ENCODE peak calls at places on chromosomes 13 and 19, in eight cellular contexts. I, K, L, U, A, M, Q and F are unnamed samples. For H3K4me1, the result is how much of the 10 kb centered on the place peaks cover.

GRCh38 chr13:23901365-23901764 is 4.1 kb upstream of the C1QTNF9B start:
- DNase-seq in I (no peak), K (peak), L (no peak), U (no peak), A (no peak), M (no peak), Q (no peak), F (no peak)

GRCh38 chr13:25963681-25964080 is 88.1 kb downstream of the SHISA2 start:
- DNase-seq in I (no peak), K (no peak), L (no peak), U (no peak), A (no peak), M (no peak), Q (no peak), F (no peak)

GRCh38 chr13:97851269-97851668 is 102.2 kb upstream of the IPO5 start:
- DNase-seq in I (no peak), K (no peak), L (no peak), U (no peak), A (no peak), M (no peak), Q (no peak), F (no peak)

GRCh38 chr13:34894756-34895155 is 47.3 kb upstream of the NBEA start:
- DNase-seq in I (no peak), K (no peak), L (no peak), U (no peak), A (no peak), M (no peak), Q (no peak), F (no peak)

GRCh38 chr13:63048648-63049047 is 1633.0 kb upstream of the PCDH20 start:
- DNase-seq in I (no peak), K (no peak), L (no peak), U (no peak), A (no peak), M (no peak), Q (no peak), F (no peak)

GRCh38 chr13:112931028-112931934 is 37.7 kb upstream of the MCF2L start:
- DNase-seq in I (no peak), K (peak), L (peak), U (peak), A (no peak), M (no peak), Q (no peak), F (no peak)

GRCh38 chr13:43303040-43303729 is 279.8 kb downstream of the DNAJC15 start:
- DNase-seq in I (no peak), K (peak), L (peak), U (peak), A (no peak), M (peak), Q (peak), F (peak)

GRCh38 chr19:49497047-49497789 is 984 bp downstream of the RPS11 start:
- DNase-seq in I (no peak), K (no peak), L (peak), U (peak), A (no peak), M (peak), Q (peak), F (peak)

GRCh38 chr13:80825276-80825675 is 484.4 kb upstream of the SPRY2 start:
- DNase-seq in I (no peak), K (no peak), L (no peak), U (no peak), A (no peak), M (no peak), Q (no peak), F (no peak)
- TF ChIP-seq CTCF in I (no peak), K (no peak), L (no peak), U (no peak), A (no peak), M (no peak), Q (no peak), F (no peak)

DNA sequence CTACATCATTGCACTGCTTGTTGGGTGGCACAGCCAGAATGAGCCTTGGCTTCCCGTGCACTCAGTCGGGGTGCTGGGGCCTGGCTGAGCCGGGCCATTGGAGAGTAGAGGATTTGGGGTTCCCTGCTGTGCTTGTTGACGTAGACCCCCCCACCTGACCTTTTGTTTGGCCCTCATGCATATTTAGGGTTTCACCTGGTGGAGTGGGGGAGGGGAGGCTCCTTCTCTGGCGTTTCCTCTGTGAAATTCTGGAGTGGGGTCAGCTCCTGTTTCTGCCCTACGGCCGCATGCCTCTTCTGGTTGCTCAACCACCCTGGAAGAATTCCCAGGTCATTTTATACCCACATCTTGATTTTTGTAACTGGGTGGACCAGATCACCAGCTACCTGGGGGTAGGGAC is 82.8 kb downstream of the SIPA1L3 start:
- DNase-seq in I (no peak), K (no peak), L (no peak), U (no peak), A (no peak), M (no peak), Q (no peak), F (no peak)
- H3K4me1 ChIP-seq in I (under half), K (under half), L (under half), U (under half), A (under half), M (under half), Q (under half), F (under half)

DNA sequence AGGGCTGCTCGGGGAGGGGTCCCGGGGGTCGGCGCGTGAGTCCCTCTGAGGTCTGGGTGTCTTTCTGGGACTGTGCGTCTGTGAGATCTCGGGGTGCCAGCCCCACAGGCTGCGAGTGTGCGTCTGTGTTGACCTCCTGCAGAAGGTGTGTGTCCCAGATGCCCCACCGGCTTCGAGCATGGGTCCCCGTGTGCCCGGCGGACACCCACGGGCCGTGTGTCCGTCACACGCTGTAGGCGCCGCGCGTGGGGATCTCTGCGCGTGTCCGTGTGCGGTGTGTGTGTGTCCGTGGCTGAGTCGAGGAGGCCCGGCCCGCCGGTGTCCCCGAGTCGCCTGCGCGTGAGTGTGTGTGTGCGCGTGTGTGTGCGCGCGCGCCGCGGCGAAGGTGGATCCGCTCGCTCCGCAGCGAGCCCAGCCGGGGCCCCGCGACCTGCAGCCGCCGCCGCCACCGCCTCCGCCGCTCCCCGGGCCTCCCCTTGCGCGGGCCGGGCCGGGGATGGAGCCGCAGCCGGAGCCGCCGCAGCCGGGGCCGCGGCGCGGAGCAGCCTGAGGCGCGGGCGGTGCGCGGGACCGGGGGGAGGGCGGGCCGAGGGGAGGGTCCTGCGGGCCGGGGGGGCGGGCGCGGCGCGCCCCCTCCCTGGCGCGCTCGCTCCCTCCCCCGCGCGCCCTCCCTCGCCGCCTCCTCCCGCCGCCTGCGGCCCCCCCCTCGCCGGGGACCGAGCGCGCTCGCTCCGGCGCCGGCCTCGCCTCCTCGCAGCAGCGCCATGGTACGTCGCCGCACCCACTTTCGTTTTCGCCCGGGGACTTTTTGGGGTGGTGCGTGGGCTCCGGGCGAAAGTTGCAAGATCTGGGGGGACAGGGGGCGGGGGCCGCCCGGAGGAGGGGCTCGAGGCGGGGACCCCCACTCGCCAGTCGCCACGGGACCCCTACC is 7.2 kb upstream of the NFIC start:
- DNase-seq in I (no peak), K (no peak), L (peak), U (peak), A (no peak), M (peak), Q (peak), F (peak)
- H3K4me3 ChIP-seq in I (peak), K (peak), L (peak), U (peak), A (peak), M (peak), Q (peak), F (peak)

DNA sequence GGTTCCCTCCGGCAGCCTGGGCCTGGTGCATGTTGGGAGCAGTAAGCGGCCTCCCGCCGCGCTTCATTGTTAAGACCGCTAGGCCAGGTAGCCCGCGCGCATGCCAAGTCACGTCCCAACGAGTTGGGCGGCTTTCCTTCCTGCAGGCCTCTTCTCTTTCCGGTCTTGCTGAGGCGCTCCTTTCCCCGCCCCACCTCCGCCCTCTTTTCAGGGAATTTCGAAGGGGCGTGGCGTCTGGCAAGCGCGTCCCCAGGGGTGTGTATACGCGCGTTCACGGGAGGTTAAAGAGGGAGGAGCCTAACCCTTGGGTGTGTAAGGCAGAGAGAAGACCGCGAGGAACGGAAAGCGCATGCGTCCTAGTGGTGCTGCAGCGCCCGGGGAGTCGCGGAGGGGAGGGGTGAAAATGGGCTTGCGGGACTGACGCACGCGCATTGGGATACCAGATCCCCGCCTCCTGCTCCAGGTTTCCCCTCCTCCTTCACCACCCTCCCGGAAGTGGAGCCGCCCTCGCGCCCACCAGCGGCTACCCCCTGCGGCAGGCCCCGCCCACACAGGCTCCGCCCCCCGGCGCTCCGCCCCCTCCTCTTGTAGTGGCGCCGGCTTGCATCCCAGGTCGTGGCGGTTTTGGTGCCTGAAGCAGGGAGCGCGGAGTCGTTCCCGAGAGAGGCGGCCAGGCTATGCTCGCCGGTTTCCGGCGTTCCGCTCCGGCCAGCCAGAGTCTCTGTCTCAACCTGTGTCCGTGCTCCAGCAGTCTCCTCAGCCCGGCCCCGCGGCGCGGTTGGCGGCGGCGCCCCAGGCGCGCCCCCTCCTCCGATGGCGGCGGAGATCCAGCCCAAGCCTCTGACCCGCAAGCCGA is at the start of gene WDFY2:
- DNase-seq in I (peak), K (peak), L (peak), U (peak), A (peak), M (peak), Q (peak), F (peak)
- TF ChIP-seq CTCF in I (peak), K (no peak), L (no peak), U (no peak), A (no peak), M (peak), Q (peak), F (no peak)

DNA sequence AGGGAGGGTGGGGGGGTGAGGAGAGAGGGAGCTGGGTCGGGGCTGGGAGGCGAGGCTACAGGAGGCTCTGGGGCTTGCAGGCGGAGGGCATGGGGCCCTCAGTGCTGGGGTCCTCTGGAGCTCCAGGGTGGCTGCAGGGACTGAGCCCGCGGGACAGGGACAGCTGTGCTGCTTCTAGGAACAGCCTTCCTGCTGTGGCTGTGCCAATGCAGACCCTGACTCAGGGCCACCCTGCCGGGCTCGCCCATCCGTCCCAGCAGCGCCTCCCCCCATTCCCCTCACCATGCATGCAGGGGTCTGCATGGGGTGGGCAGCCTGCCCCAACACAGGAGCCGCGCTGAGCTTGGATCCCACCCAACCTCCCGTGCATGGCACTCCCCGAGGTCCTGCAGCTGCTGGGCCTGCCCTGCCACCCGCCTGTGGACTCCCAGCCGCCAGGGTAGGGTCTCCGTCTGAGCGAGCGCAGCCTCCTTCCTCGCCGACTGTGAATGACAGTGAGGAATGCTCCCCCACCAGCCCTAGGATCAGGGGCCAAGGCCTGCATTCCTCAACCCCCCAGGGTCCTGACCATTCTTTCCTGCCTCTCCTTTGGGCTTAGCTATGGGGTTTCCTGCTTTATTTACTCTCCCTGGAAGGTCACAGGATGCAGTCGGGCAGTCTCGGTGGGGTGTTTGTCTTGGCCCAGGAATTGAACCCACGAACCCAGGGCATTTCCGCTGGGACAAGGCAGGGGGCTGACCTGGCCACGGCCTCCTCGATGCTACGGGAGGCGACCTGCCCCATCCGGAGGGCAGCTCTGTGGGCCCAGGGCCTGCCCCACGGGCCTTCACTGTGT is 23.4 kb downstream of the CEBPG start:
- DNase-seq in I (peak), K (no peak), L (no peak), U (no peak), A (no peak), M (peak), Q (peak), F (no peak)
- H3K4me1 ChIP-seq in I (under half), K (under half), L (under half), U (under half), A (under half), M (half or more), Q (half or more), F (under half)

DNA sequence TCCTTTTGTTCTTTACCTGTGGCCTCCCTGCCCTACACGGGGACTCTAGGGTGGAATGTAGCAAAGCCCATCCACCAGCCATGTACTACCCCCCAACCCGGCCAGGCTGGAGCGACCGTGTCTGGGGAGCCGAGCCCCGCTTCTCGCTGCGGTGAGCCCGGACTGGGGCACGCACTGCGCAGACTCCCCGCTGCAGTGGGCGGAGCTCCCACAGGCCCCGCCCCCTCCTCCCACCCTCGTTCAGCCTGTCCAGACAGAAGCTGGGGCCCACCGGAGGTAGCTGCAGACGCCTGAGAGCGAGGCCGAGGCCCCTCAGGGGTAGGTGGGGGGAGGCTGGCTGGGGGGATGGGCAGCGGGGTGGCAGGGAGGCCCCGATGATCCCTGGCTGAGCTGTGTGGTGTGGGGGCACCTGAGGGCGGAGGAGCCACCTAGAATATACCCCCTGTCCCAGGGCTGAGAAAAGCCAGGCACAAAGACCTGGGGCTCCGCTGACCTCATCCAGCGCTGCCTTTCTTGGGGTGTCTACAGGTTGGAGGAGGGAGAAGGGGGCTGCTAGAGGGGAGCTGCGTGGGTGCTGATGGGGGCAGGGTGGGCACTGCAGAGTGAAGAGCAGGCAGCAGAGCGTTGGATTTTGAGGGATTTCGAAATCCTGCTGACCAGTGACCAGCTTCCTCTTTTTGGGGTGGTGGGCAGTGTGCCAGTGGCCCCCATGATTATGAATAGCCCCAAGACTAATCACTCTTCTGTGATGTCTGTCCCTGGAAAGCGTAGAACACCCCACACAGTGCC is 17.3 kb downstream of the PLD3 start:
- DNase-seq in I (no peak), K (peak), L (peak), U (peak), A (peak), M (peak), Q (peak), F (peak)
- H3K4me3 ChIP-seq in I (peak), K (peak), L (peak), U (peak), A (peak), M (peak), Q (peak), F (peak)

GRCh38 chr19:13154911-13155471 is 4.8 kb downstream of the IER2 start:
- DNase-seq in I (peak), K (peak), L (peak), U (peak), A (peak), M (no peak), Q (peak), F (no peak)
- TF ChIP-seq CTCF in I (peak), K (peak), L (no peak), U (no peak), A (no peak), M (no peak), Q (no peak), F (no peak)

DNA sequence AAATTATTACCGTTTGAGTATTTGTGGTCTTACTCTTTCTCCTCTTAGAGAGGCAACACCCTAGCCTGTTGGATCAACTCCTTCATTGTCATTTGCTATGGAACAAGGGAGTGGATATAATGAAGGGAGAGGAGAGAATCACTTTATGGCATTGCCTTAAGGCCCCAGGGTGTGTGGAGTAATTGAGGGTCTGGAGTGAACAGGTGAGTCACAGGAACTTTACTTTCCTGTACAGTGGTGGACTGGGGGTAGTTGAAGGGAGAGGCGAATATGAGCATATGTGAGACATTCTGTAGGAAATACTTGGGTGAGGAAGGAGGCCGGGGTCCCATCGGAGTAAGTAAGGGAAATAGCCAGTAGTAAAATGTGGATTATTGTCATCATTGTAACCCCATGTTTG is 17.0 kb downstream of the DGKH start:
- DNase-seq in I (no peak), K (no peak), L (no peak), U (no peak), A (no peak), M (no peak), Q (no peak), F (no peak)
- H3K4me1 ChIP-seq in I (under half), K (under half), L (under half), U (under half), A (under half), M (under half), Q (under half), F (under half)

DNA sequence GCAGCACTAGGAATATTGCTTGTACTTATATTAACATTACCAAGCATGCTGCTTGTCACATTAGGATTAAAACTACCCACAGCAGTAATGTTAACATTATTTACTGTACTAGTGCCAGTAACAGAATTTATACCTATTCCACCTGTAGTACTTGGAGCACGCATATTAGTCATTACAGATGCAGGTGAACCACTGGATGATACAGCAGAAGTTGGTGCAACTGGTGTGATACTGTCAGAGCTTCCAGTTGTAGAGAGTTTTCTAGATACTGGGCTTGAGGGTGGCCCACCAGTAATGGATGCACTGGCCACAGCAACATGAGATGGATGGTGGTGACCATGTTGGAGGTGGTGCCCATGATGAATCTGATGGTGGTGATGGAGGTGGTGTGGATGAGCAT is 1.1 kb downstream of the TSC22D1 start:
- DNase-seq in I (no peak), K (no peak), L (no peak), U (no peak), A (no peak), M (no peak), Q (no peak), F (no peak)
- H3K4me3 ChIP-seq in I (peak), K (peak), L (no peak), U (peak), A (peak), M (peak), Q (peak), F (no peak)